ENCODE peak calls at places on chromosomes 13 and 19, in four cellular contexts. H, B, L and I are unnamed samples.

GRCh38 chr19:55492362-55492944 is 4.2 kb downstream of the SSC5D start:
- DNase-seq in H (no peak), L (no peak), B (no peak), I (no peak)

GRCh38 chr13:48862572-48862971 is 113.1 kb upstream of the FNDC3A start:
- DNase-seq in L (no peak), B (no peak), H (no peak), I (no peak)

GRCh38 chr13:74187564-74187963 is 53.4 kb upstream of the KLF12 start:
- DNase-seq in H (no peak), B (peak; percentile 57), L (no peak), I (no peak)

GRCh38 chr19:51887522-51888498 is at the start of gene ZNF577:
- DNase-seq in B (no peak), L (no peak), H (no peak), I (peak; percentile 23)

GRCh38 chr19:54325194-54325621 is 12.2 kb upstream of the LILRA5 start:
- DNase-seq in B (peak; percentile 30), L (no peak), H (peak; percentile 70), I (peak; percentile 62)

GRCh38 chr13:56247692-56248091 is 893.0 kb upstream of the PRR20A start:
- DNase-seq in B (no peak), L (no peak), H (no peak), I (no peak)

GRCh38 chr13:108980237-108980636 is 350.8 kb downstream of the MYO16 start:
- DNase-seq in H (no peak), L (no peak), B (no peak), I (no peak)

GRCh38 chr13:106851251-106851650 is 283.3 kb upstream of the ARGLU1 start:
- DNase-seq in L (no peak), H (no peak), B (no peak), I (no peak)

GRCh38 chr19:610801-611505 is 21.3 kb downstream of the HCN2 start:
- DNase-seq in H (peak; percentile 80), B (no peak), L (no peak), I (no peak)

GRCh38 chr13:109146912-109147624 is 517.7 kb downstream of the MYO16 start:
- DNase-seq in B (no peak), H (no peak), L (no peak), I (no peak)

GRCh38 chr19:49807174-49807830 is 5.8 kb downstream of the FUZ start:
- DNase-seq in H (no peak), L (no peak), B (no peak), I (no peak)

GRCh38 chr13:51913421-51914136 is 51.8 kb downstream of the CCDC70 start:
- DNase-seq in B (no peak), L (no peak), H (no peak), I (no peak)

GRCh38 chr19:7463575-7463974 is 25.3 kb downstream of the PEX11G start:
- DNase-seq in L (no peak), B (no peak), H (no peak), I (no peak)

GRCh38 chr13:38902551-38902950 is 88.1 kb downstream of the STOML3 start:
- DNase-seq in B (no peak), L (no peak), H (no peak), I (no peak)

GRCh38 chr13:58024103-58024502 is 392.6 kb downstream of the PCDH17 start:
- DNase-seq in L (no peak), H (no peak), B (no peak), I (no peak)

GRCh38 chr19:35959040-35959967 is 23.1 kb downstream of the LRFN3 start:
- DNase-seq in B (no peak), H (peak; percentile 54), L (no peak), I (peak; percentile 36)

GRCh38 chr19:10290439-10290875 is 705 bp downstream of the ICAM5 start:
- DNase-seq in L (no peak), H (peak; percentile 19), B (no peak), I (no peak)

GRCh38 chr19:45125360-45125759 is 32.4 kb downstream of the PPP1R37 start:
- DNase-seq in L (no peak), H (no peak), B (no peak), I (no peak)

GRCh38 chr19:38433268-38433733 is at the start of gene RYR1:
- DNase-seq in B (no peak), H (peak; percentile 98), L (no peak), I (no peak)
- TF ChIP-seq SP1 in B (no peak), H (peak; percentile 69), L (no peak), I (no peak)

DNA sequence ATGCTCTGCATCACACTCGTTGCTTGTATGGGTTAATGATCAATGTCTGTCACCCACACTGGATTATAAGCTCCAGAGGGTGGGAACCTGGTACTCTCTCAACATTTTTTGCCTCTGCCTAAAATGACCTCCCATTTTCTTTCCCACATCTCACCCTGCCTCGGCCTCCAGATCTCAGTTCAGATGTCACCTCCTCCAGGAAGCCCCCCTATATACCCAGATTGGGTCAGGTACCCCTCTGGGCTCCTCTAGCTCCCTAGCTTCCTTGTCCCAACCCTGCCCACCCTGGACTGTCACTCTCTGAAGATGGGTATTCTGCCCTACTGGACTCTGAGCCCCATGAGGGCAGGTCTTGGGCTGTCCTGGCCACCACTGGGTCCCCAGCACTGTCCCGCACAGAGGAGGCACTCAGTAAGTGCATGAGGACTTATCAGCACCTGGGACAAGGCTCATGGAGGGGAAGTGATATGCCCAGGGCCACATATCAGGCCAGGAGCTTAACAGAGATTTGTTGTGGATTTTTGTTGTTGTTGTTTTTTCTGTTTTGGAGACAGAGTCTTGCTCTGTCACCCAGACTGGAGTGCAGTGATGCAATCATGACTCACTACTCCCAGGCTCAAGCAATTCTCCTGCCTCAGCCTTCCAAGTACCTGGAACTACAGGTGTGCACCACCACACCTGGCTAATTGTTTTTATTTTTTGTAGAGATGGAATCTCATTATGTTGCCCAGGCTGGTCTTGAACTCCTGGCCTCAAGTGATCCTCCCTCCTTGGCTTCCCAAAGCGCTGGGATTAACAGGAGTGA is 23.8 kb downstream of the PRKD2 start:
- DNase-seq in B (no peak), L (no peak), H (no peak), I (no peak)
- TF ChIP-seq TARDBP in B (no peak), L (no peak), H (no peak), I (no peak)

GRCh38 chr19:42066075-42066754 is 3.8 kb downstream of the GRIK5 start:
- DNase-seq in H (peak; percentile 83), B (no peak), L (no peak), I (peak; percentile 62)
- TF ChIP-seq SP1 in H (no peak), B (no peak), L (no peak), I (no peak)

GRCh38 chr19:2392366-2392765 is 32.3 kb downstream of the TMPRSS9 start:
- DNase-seq in L (no peak), B (no peak), H (no peak), I (no peak)

GRCh38 chr19:2394669-2395292 is 32.6 kb downstream of the TIMM13 start:
- DNase-seq in B (peak; percentile 76), H (no peak), L (peak; percentile 38), I (no peak)

GRCh38 chr19:2391118-2391725 is 31.2 kb downstream of the TMPRSS9 start:
- DNase-seq in B (peak; percentile 72), L (peak; percentile 21), H (peak; percentile 59), I (peak; percentile 59)

GRCh38 chr19:2389594-2389993 is 29.5 kb downstream of the TMPRSS9 start:
- DNase-seq in H (no peak), B (no peak), L (no peak), I (no peak)

GRCh38 chr19:2394054-2394668 is 33.2 kb downstream of the TIMM13 start:
- DNase-seq in H (no peak), L (peak; percentile 38), B (peak; percentile 53), I (no peak)
- TF ChIP-seq TARDBP in H (no peak), L (no peak), B (no peak), I (no peak)

GRCh38 chr13:98749501-98749900 is 3.0 kb downstream of the SLC15A1 start:
- DNase-seq in H (no peak), B (no peak), L (no peak), I (no peak)
- TF ChIP-seq SP1 in H (no peak), B (no peak), L (no peak), I (no peak)

GRCh38 chr13:105177265-105177900 is 1358.1 kb downstream of the EFNB2 start:
- DNase-seq in H (no peak), B (no peak), L (no peak), I (no peak)
- TF ChIP-seq TARDBP in H (no peak), B (no peak), L (no peak), I (no peak)

GRCh38 chr19:58569943-58570670 is 3.0 kb downstream of the MZF1 start:
- DNase-seq in L (no peak), H (no peak), B (no peak), I (no peak)
- TF ChIP-seq SP1 in L (no peak), H (no peak), B (no peak), I (no peak)

GRCh38 chr13:37636701-37637100 is 38.1 kb upstream of the POSTN start:
- DNase-seq in B (no peak), H (no peak), L (no peak), I (no peak)

GRCh38 chr13:37645181-37645580 is 46.6 kb upstream of the POSTN start:
- DNase-seq in B (no peak), H (no peak), L (no peak), I (no peak)

GRCh38 chr13:37642201-37642600 is 43.6 kb upstream of the POSTN start:
- DNase-seq in L (no peak), B (no peak), H (no peak), I (no peak)

DNA sequence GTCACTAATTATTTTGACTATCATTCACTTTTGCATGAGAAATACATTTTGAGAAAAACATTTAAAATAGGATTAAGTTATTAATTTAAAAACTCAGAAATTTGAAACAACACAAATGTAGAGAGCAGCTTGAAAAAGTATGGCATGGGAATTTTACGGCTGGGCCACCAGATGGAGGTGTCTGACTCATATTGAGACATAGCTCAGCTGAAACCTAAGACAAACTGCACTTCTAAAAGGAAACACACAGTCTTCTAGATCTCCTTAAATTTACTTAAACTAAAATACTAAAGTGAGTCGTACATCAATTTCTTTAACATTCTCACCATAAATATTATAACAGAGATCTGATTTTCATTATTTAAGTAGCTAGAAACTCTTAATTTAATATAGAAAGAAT is 41.9 kb upstream of the POSTN start:
- DNase-seq in L (no peak), B (no peak), H (peak; percentile 3), I (peak; percentile 41)
- TF ChIP-seq TARDBP in L (no peak), B (no peak), H (no peak), I (no peak)

DNA sequence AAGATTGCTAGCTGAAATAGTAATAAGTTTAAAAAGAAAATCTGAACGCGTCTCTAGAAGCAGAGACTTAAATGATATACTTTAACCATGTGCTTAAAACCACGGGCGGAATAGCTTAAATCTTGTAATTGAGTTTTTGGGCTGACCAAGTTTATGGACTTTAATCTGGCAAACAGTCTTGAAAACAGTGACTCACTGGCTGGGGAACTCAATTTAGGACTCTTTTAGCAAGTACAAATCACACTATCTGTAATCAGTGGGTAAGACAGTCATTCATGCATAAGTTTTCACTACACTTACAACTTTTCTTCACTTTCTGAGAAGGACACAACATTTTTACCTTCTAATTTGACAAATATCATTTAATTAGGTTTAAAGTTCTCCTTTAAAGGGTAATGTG is 26.8 kb downstream of the ZNF627 start:
- DNase-seq in B (peak; percentile 45), L (no peak), H (no peak), I (no peak)
- TF ChIP-seq SP1 in B (no peak), L (no peak), H (no peak), I (no peak)